ENCODE peak calls at places on chromosome 10, in six cellular contexts. J is T-cell, L is neural crest cell, V is globus pallidus, I is M059J, F is non-pigmented ciliary epithelial cell. N is an unnamed sample.

GRCh38 chr10:29861811-29862505 is 197.4 kb downstream of the JCAD start:
- DNase-seq in J (no peak), L (no peak), V (no peak), I (peak), F (no peak), N (no peak)

GRCh38 chr10:21069929-21070363 is 172.8 kb upstream of the NEBL start:
- DNase-seq in J (no peak), L (no peak), V (no peak), I (no peak), F (no peak), N (no peak)

GRCh38 chr10:92242910-92243671 is 47.8 kb downstream of the CPEB3 start:
- DNase-seq in J (peak), L (peak), V (peak), I (peak), F (no peak), N (peak)

GRCh38 chr10:52653510-52653909 is 119.1 kb downstream of the MBL2 start:
- DNase-seq in J (no peak), L (no peak), V (peak), I (peak), F (no peak), N (peak)

GRCh38 chr10:49502358-49502757 is 36.6 kb downstream of the ERCC6 start:
- DNase-seq in J (no peak), L (no peak), V (no peak), I (no peak), F (no peak), N (no peak)

GRCh38 chr10:43317422-43317821 is 50.6 kb upstream of the RASGEF1A start:
- DNase-seq in J (no peak), L (no peak), V (no peak), I (no peak), F (no peak), N (no peak)

GRCh38 chr10:61898435-61898778 is 3.1 kb upstream of the ARID5B start:
- DNase-seq in J (no peak), L (no peak), V (no peak), I (no peak), F (no peak), N (no peak)

GRCh38 chr10:28300027-28300426 is 2.8 kb downstream of the MPP7 start:
- DNase-seq in J (peak), L (no peak), V (no peak), I (peak), F (no peak), N (no peak)

GRCh38 chr10:79375321-79376077 is 28.2 kb downstream of the PPIF start:
- DNase-seq in J (no peak), L (no peak), V (no peak), I (peak), F (no peak), N (no peak)

GRCh38 chr10:5942471-5942870 is 34.9 kb downstream of the IL15RA start:
- DNase-seq in J (no peak), L (no peak), V (peak), I (no peak), F (no peak), N (no peak)

GRCh38 chr10:68196707-68197106 is 35.2 kb downstream of the ATOH7 start:
- DNase-seq in J (no peak), L (no peak), V (no peak), I (no peak), F (no peak), N (no peak)

GRCh38 chr10:132374176-132374575 is 22.8 kb upstream of the PWWP2B start:
- DNase-seq in J (no peak), L (no peak), V (no peak), I (no peak), F (no peak), N (no peak)

GRCh38 chr10:132397671-132398565 is 918 bp downstream of the PWWP2B start:
- DNase-seq in J (peak), L (no peak), V (no peak), I (peak), F (no peak), N (no peak)

GRCh38 chr10:10490187-10490980 is 527.3 kb upstream of the CELF2 start:
- DNase-seq in J (no peak), L (no peak), V (no peak), I (no peak), F (no peak), N (no peak)

GRCh38 chr10:3874988-3875841 is 90.2 kb upstream of the KLF6 start:
- DNase-seq in J (no peak), L (no peak), V (no peak), I (no peak), F (no peak), N (no peak)

GRCh38 chr10:125128397-125129075 is 31.8 kb downstream of the CTBP2 start:
- DNase-seq in J (no peak), L (no peak), V (no peak), I (no peak), F (no peak), N (no peak)

GRCh38 chr10:120432209-120432608 is 24.8 kb upstream of the PLPP4 start:
- DNase-seq in J (no peak), L (no peak), V (no peak), I (peak), F (no peak), N (no peak)

GRCh38 chr10:82288461-82288881 is 413.5 kb downstream of the NRG3 start:
- DNase-seq in J (no peak), L (no peak), V (no peak), I (peak), F (peak), N (no peak)

GRCh38 chr10:86659721-86660438 is 5.5 kb downstream of the OPN4 start:
- DNase-seq in J (no peak), L (no peak), V (no peak), I (no peak), F (no peak), N (no peak)

GRCh38 chr10:54372164-54372563 is 428.9 kb downstream of the PCDH15 start:
- DNase-seq in J (no peak), L (no peak), V (no peak), I (no peak), F (no peak), N (no peak)

GRCh38 chr10:42866115-42866995 is 83.8 kb downstream of the BMS1 start:
- DNase-seq in J (peak), L (peak), V (peak), I (peak), F (peak), N (peak)

GRCh38 chr10:74071151-74071550 is 73.2 kb downstream of the VCL start:
- DNase-seq in J (no peak), L (no peak), V (no peak), I (peak), F (peak), N (no peak)

GRCh38 chr10:21281765-21282484 is 243.6 kb downstream of the SKIDA1 start:
- DNase-seq in J (no peak), L (no peak), V (no peak), I (no peak), F (no peak), N (no peak)

GRCh38 chr10:10498781-10499180 is 518.9 kb upstream of the CELF2 start:
- DNase-seq in J (no peak), L (no peak), V (no peak), I (no peak), F (no peak), N (no peak)

GRCh38 chr10:68231106-68231901 is 609 bp downstream of the ATOH7 start:
- DNase-seq in J (no peak), L (peak), V (peak), I (peak), F (no peak), N (peak)

GRCh38 chr10:80477813-80478212 is 23.7 kb downstream of the TSPAN14 start:
- DNase-seq in J (no peak), L (no peak), V (no peak), I (peak), F (peak), N (no peak)

GRCh38 chr10:30111340-30111980 is 52.1 kb upstream of the JCAD start:
- DNase-seq in J (no peak), L (no peak), V (no peak), I (peak), F (peak), N (no peak)

GRCh38 chr10:95391570-95392249 is 100.9 kb upstream of the PDLIM1 start:
- DNase-seq in J (no peak), L (no peak), V (no peak), I (peak), F (peak), N (no peak)

GRCh38 chr10:9091515-9092093 is 1037.1 kb downstream of the GATA3 start:
- DNase-seq in J (no peak), L (no peak), V (no peak), I (no peak), F (no peak), N (no peak)

GRCh38 chr10:110051487-110051886 is 43.7 kb downstream of the ADD3 start:
- DNase-seq in J (no peak), L (no peak), V (no peak), I (no peak), F (no peak), N (no peak)

GRCh38 chr10:127922675-127923366 is 15.9 kb downstream of the PTPRE start:
- DNase-seq in J (no peak), L (no peak), V (peak), I (peak), F (peak), N (no peak)

GRCh38 chr10:43407148-43407575 is 1.8 kb downstream of the HNRNPF start:
- DNase-seq in J (peak), L (peak), V (peak), I (peak), F (no peak), N (peak)

GRCh38 chr10:100656479-100656878 is 88.9 kb upstream of the PAX2 start:
- DNase-seq in J (no peak), L (no peak), V (no peak), I (no peak), F (no peak), N (no peak)

GRCh38 chr10:109275970-109276369 is 647.3 kb downstream of the XPNPEP1 start:
- DNase-seq in J (no peak), L (no peak), V (no peak), I (peak), F (no peak), N (no peak)

GRCh38 chr10:92753865-92754264 is 64.1 kb downstream of the HHEX start:
- DNase-seq in J (no peak), L (no peak), V (no peak), I (no peak), F (no peak), N (no peak)

GRCh38 chr10:43339136-43339535 is 32.3 kb upstream of the FXYD4 start:
- DNase-seq in J (no peak), L (no peak), V (no peak), I (peak), F (no peak), N (no peak)

GRCh38 chr10:106655606-106656005 is 508.9 kb downstream of the SORCS1 start:
- DNase-seq in J (no peak), L (no peak), V (no peak), I (no peak), F (no peak), N (no peak)

N was measured in putamen.